ENCODE peak calls at places on chromosomes 3 and 15, in five cellular contexts. One of them, this sample, is unnamed.

GRCh38 chr3:27585429-27585828 is 101.2 kb upstream of the SLC4A7 start:
- DNase-seq in BJ: no peak
- DNase-seq in cardiac fibroblast: no peak
- DNase-seq in foreskin fibroblast: no peak
- DNase-seq in HFF-Myc: no peak
- DNase-seq in this sample: no peak

GRCh38 chr3:190326930-190327329 is 4.7 kb upstream of the CLDN1 start:
- DNase-seq in BJ: peak
- DNase-seq in HFF-Myc: no peak
- DNase-seq in foreskin fibroblast: peak
- DNase-seq in cardiac fibroblast: peak
- DNase-seq in this sample: peak

GRCh38 chr15:29269485-29270168 is at the start of gene NSMCE3:
- DNase-seq in BJ: peak
- DNase-seq in cardiac fibroblast: peak
- DNase-seq in HFF-Myc: peak
- DNase-seq in foreskin fibroblast: peak
- DNase-seq in this sample: peak

GRCh38 chr15:100877551-100877950 is 2.1 kb upstream of the ALDH1A3 start:
- DNase-seq in cardiac fibroblast: no peak
- DNase-seq in HFF-Myc: no peak
- DNase-seq in foreskin fibroblast: no peak
- DNase-seq in BJ: no peak
- DNase-seq in this sample: no peak

GRCh38 chr15:62835351-62835750 is 207.2 kb upstream of the TPM1 start:
- DNase-seq in HFF-Myc: no peak
- DNase-seq in BJ: no peak
- DNase-seq in cardiac fibroblast: peak
- DNase-seq in foreskin fibroblast: no peak
- DNase-seq in this sample: no peak

GRCh38 chr3:143536817-143537535 is 311.3 kb downstream of the SLC9A9 start:
- DNase-seq in foreskin fibroblast: peak
- DNase-seq in HFF-Myc: peak
- DNase-seq in cardiac fibroblast: peak
- DNase-seq in BJ: peak
- DNase-seq in this sample: peak

GRCh38 chr3:11626084-11626463 is 17.6 kb downstream of the VGLL4 start:
- DNase-seq in cardiac fibroblast: no peak
- DNase-seq in foreskin fibroblast: no peak
- DNase-seq in HFF-Myc: no peak
- DNase-seq in BJ: no peak
- DNase-seq in this sample: no peak

GRCh38 chr3:186964071-186964470 is 33.7 kb downstream of the ST6GAL1 start:
- DNase-seq in cardiac fibroblast: no peak
- DNase-seq in HFF-Myc: no peak
- DNase-seq in BJ: no peak
- DNase-seq in foreskin fibroblast: no peak
- DNase-seq in this sample: no peak

GRCh38 chr15:90956551-90957104 is 1.9 kb downstream of the RCCD1 start:
- DNase-seq in BJ: no peak
- DNase-seq in cardiac fibroblast: peak
- DNase-seq in HFF-Myc: peak
- DNase-seq in foreskin fibroblast: peak
- DNase-seq in this sample: no peak

GRCh38 chr3:39166134-39166710 is 12.8 kb upstream of the CSRNP1 start:
- DNase-seq in cardiac fibroblast: peak
- DNase-seq in foreskin fibroblast: peak
- DNase-seq in BJ: peak
- DNase-seq in HFF-Myc: peak
- DNase-seq in this sample: peak
- TF ChIP-seq CTCF in cardiac fibroblast: no peak
- TF ChIP-seq CTCF in foreskin fibroblast: no peak
- TF ChIP-seq CTCF in BJ: no peak
- TF ChIP-seq CTCF in HFF-Myc: peak
- TF ChIP-seq CTCF in this sample: no peak

GRCh38 chr3:168862466-168862865 is 766.7 kb upstream of the GOLIM4 start:
- DNase-seq in HFF-Myc: no peak
- DNase-seq in cardiac fibroblast: no peak
- DNase-seq in BJ: no peak
- DNase-seq in foreskin fibroblast: no peak
- DNase-seq in this sample: no peak

GRCh38 chr3:168860592-168860991 is 764.9 kb upstream of the GOLIM4 start:
- DNase-seq in HFF-Myc: no peak
- DNase-seq in foreskin fibroblast: no peak
- DNase-seq in cardiac fibroblast: no peak
- DNase-seq in BJ: no peak
- DNase-seq in this sample: no peak

GRCh38 chr3:168865022-168865551 is 769.4 kb upstream of the GOLIM4 start:
- DNase-seq in foreskin fibroblast: peak
- DNase-seq in BJ: no peak
- DNase-seq in cardiac fibroblast: peak
- DNase-seq in HFF-Myc: peak
- DNase-seq in this sample: no peak

GRCh38 chr3:168863561-168863960 is 767.8 kb upstream of the GOLIM4 start:
- DNase-seq in cardiac fibroblast: no peak
- DNase-seq in foreskin fibroblast: no peak
- DNase-seq in BJ: no peak
- DNase-seq in HFF-Myc: no peak
- DNase-seq in this sample: no peak

DNA sequence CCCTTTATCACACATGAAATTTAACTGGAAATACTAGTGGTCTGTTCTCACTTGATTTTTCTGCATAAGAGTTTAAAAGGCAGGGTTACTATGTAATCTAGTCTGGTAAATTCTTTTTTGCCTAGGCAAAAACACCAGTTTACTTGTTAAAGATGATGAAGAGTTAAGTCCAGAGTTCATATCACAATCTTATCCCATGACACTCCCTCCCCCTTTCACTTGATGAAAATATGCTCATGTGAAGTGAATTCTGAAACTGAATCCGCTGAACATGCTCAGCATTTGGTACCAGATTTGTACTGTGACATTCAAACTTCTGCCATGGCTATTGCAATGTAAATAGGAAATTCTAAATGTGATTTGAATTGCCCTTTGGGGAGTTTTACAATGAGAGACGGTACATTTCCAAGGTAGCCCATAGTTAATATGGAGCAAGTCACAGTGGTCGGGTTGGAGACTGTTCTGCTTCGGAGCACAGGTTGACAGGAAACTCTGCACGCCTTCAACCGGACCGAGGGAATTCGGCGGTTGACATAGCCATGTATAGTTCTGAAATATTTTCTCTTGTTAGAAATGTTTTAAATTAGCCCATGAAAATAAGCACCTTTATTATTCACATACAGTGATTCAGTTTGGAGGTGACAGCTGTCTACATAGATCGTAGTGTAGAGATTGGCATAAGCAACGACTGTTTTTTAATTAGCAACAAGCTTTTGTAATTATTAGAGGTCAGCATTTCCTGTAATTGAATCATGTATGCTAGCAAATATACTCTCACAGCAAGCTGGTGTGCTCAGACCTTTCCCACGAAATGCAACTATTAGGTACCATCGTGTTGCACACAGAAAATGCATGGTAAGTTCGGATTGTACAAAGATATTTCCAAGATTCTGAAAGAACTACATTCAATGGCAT is 768.6 kb upstream of the GOLIM4 start:
- DNase-seq in HFF-Myc: no peak
- DNase-seq in cardiac fibroblast: no peak
- DNase-seq in foreskin fibroblast: no peak
- DNase-seq in BJ: no peak
- DNase-seq in this sample: no peak
- H3K4me3 ChIP-seq in HFF-Myc: no peak
- H3K4me3 ChIP-seq in cardiac fibroblast: no peak
- H3K4me3 ChIP-seq in foreskin fibroblast: no peak
- H3K4me3 ChIP-seq in BJ: no peak
- H3K4me3 ChIP-seq in this sample: no peak

DNA sequence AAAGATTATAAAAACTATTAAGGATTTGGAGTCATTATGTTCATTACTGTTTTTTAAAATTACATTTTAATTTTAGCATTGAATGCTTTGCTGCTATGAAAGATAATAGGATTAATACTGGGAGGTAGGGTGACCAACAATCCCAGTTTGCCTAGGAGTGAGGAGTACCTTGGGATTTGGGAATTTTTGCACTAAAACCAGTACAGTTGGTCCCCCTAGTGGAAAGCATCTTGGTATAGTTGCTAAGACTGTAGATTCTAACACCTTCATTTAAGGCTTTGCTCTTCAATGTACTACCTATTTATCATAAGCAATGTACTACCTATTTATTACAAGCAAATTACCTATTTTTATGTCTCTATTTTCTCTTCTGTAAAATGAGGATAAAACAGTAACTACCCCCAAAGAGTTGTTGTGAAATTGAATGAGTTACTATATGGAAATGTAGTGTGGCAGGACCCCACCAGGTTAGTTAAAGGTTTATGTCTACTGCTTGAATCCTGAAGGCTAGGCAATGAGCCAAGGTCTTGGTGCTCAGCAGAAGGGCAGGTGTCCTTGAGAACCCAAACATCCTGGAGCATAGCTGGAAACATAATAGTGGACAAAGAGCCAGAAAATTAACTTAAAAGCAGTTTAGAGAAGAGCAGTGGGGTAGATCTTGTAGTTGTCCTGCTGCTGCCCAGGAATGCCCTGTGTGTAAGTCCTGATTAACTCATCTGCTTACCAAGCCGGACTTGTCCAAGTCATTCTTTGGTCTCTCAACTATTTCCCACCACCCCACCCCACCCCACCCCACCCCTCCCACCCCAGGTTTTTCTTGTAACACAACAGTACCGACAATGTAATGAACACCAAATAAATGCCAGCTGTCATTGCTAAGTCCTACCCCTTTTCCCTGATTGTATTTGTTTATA is 49.2 kb upstream of the NMD3 start:
- DNase-seq in cardiac fibroblast: peak
- DNase-seq in HFF-Myc: no peak
- DNase-seq in foreskin fibroblast: peak
- DNase-seq in BJ: no peak
- DNase-seq in this sample: no peak
- TF ChIP-seq CTCF in cardiac fibroblast: peak
- TF ChIP-seq CTCF in HFF-Myc: peak
- TF ChIP-seq CTCF in foreskin fibroblast: no peak
- TF ChIP-seq CTCF in BJ: peak
- TF ChIP-seq CTCF in this sample: peak

GRCh38 chr3:107238787-107239186 is 138.5 kb upstream of the CCDC54 start:
- DNase-seq in foreskin fibroblast: no peak
- DNase-seq in cardiac fibroblast: no peak
- DNase-seq in BJ: no peak
- DNase-seq in HFF-Myc: no peak
- DNase-seq in this sample: no peak

GRCh38 chr3:107236661-107237375 is 140.4 kb upstream of the CCDC54 start:
- DNase-seq in cardiac fibroblast: no peak
- DNase-seq in BJ: no peak
- DNase-seq in foreskin fibroblast: peak
- DNase-seq in HFF-Myc: no peak
- DNase-seq in this sample: no peak

GRCh38 chr3:107239703-107240102 is 137.5 kb upstream of the CCDC54 start:
- DNase-seq in HFF-Myc: no peak
- DNase-seq in foreskin fibroblast: no peak
- DNase-seq in BJ: no peak
- DNase-seq in cardiac fibroblast: no peak
- DNase-seq in this sample: no peak

GRCh38 chr3:107235923-107236315 is 141.3 kb upstream of the CCDC54 start:
- DNase-seq in cardiac fibroblast: peak
- DNase-seq in HFF-Myc: peak
- DNase-seq in foreskin fibroblast: peak
- DNase-seq in BJ: no peak
- DNase-seq in this sample: peak

GRCh38 chr3:107235193-107235922 is 141.9 kb upstream of the CCDC54 start:
- DNase-seq in BJ: no peak
- DNase-seq in foreskin fibroblast: peak
- DNase-seq in cardiac fibroblast: peak
- DNase-seq in HFF-Myc: no peak
- DNase-seq in this sample: no peak
- H3K4me3 ChIP-seq in BJ: peak
- H3K4me3 ChIP-seq in foreskin fibroblast: peak
- H3K4me3 ChIP-seq in cardiac fibroblast: peak
- H3K4me3 ChIP-seq in HFF-Myc: peak
- H3K4me3 ChIP-seq in this sample: peak

GRCh38 chr15:99250494-99251435 is 516 bp upstream of the LRRC28 start:
- DNase-seq in foreskin fibroblast: peak
- DNase-seq in cardiac fibroblast: peak
- DNase-seq in HFF-Myc: peak
- DNase-seq in BJ: peak
- DNase-seq in this sample: peak
- TF ChIP-seq CTCF in foreskin fibroblast: no peak
- TF ChIP-seq CTCF in cardiac fibroblast: no peak
- TF ChIP-seq CTCF in HFF-Myc: no peak
- TF ChIP-seq CTCF in BJ: no peak
- TF ChIP-seq CTCF in this sample: no peak

GRCh38 chr3:72970942-72971341 is 25.7 kb upstream of the PPP4R2 start:
- DNase-seq in foreskin fibroblast: no peak
- DNase-seq in BJ: no peak
- DNase-seq in cardiac fibroblast: no peak
- DNase-seq in HFF-Myc: no peak
- DNase-seq in this sample: no peak
- H3K4me3 ChIP-seq in foreskin fibroblast: no peak
- H3K4me3 ChIP-seq in BJ: no peak
- H3K4me3 ChIP-seq in cardiac fibroblast: no peak
- H3K4me3 ChIP-seq in HFF-Myc: no peak
- H3K4me3 ChIP-seq in this sample: no peak